ENCODE peak calls at places on chromosomes 1 and 21, in seven cellular contexts. N, C, Z, G, V, T and E are unnamed samples.
A peak's percentile ranks its signal among the peaks of the same experiment; 100 is the strongest.

GRCh38 chr1:164675342-164675904 is 116.4 kb downstream of the PBX1 start:
- DNase-seq in N (no peak), C (no peak), Z (no peak), G (no peak), V (no peak), T (peak; percentile 17), E (no peak)

GRCh38 chr1:27528701-27529637 is 39.0 kb upstream of the WASF2 start:
- DNase-seq in N (peak; percentile 98), C (peak; percentile 91), Z (peak; percentile 81), G (peak; percentile 79), V (peak; percentile 92), T (peak; percentile 79), E (peak; percentile 67)

GRCh38 chr1:169027607-169028320 is 78.7 kb upstream of the ATP1B1 start:
- DNase-seq in N (peak; percentile 76), C (peak; percentile 20), Z (peak; percentile 16), G (no peak), V (peak; percentile 57), T (no peak), E (no peak)

GRCh38 chr1:155834296-155834926 is 22.6 kb downstream of the GON4L start:
- DNase-seq in N (no peak), C (no peak), Z (peak; percentile 94), G (no peak), V (no peak), T (peak; percentile 70), E (no peak)

GRCh38 chr21:46322351-46323226 is 1.1 kb downstream of the C21orf58 start:
- DNase-seq in N (no peak), C (no peak), Z (peak; percentile 57), G (no peak), V (peak; percentile 18), T (peak; percentile 47), E (no peak)

GRCh38 chr1:29415156-29415830 is 179.0 kb downstream of the PTPRU start:
- DNase-seq in N (no peak), C (no peak), Z (peak; percentile 63), G (no peak), V (no peak), T (no peak), E (no peak)

GRCh38 chr1:10161541-10162290 is 48.7 kb upstream of the KIF1B start:
- DNase-seq in N (no peak), C (peak; percentile 78), Z (no peak), G (no peak), V (no peak), T (no peak), E (no peak)

GRCh38 chr1:109770331-109771095 is 6.8 kb upstream of the EPS8L3 start:
- DNase-seq in N (no peak), C (no peak), Z (no peak), G (no peak), V (peak; percentile 40), T (no peak), E (no peak)

GRCh38 chr1:165481820-165482532 is 37.0 kb upstream of the RXRG start:
- DNase-seq in N (peak; percentile 14), C (peak; percentile 24), Z (peak; percentile 21), G (no peak), V (peak; percentile 41), T (peak; percentile 84), E (no peak)

GRCh38 chr1:15956150-15956549 is 19.8 kb downstream of the ZBTB17 start:
- DNase-seq in N (no peak), C (no peak), Z (no peak), G (no peak), V (no peak), T (peak; percentile 46), E (no peak)

GRCh38 chr1:67682659-67683197 is 2.3 kb upstream of the GADD45A start:
- DNase-seq in N (no peak), C (no peak), Z (no peak), G (no peak), V (no peak), T (peak; percentile 94), E (no peak)

GRCh38 chr1:205488074-205488723 is 16.3 kb upstream of the CDK18 start:
- DNase-seq in N (peak; percentile 52), C (peak; percentile 67), Z (peak; percentile 73), G (no peak), V (peak; percentile 52), T (peak; percentile 59), E (peak; percentile 62)

GRCh38 chr1:42176902-42177519 is 12.5 kb upstream of the GUCA2A start:
- DNase-seq in N (no peak), C (no peak), Z (peak; percentile 65), G (no peak), V (peak; percentile 56), T (peak; percentile 55), E (peak; percentile 55)

DNA sequence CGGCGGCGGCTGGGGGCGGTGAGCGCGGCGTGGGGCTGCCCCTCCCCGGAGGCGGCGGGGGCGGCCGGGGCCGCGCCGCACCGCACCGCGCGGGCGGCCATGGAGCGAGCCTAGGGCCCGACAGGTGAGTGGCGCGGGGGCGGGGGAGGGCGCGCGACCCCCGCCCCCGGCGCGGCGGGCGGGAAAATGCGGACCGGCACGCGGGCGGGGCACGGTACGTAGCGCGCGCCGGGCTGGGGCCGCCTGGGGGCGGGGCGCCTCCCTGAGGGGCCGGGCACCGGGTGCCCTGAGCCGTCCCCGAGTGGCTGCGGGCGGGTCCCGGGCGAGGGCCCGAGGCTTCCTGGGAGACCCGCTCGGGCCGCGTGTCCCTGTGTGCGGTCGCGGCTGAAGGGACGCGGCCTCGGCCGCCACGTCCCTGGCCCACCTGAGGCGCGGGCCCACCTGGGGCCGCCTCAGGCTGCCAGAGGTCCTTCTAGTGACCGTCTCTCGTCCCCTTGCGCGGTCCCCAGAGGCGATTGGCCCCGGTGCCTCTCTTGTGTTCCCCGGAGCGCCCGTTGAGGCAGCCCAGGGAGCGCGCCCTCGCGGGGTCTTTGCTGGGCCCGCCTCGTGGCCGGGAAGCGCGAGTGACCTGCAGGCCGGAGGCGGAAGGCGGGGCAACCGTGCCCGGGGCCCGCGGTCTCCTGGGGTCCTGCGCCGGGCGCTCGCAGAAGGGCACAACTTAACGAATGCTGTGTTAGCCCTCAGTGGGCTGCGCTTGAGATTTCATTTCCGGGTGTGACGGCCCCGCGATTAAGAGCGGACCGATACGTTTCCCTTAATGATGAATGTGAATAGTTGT is 500 bp downstream of the FAM20B start:
- DNase-seq in N (peak; percentile 50), C (peak; percentile 80), Z (peak; percentile 85), G (peak; percentile 26), V (peak; percentile 74), T (no peak), E (peak; percentile 63)
- TF ChIP-seq POLR2A in N (no peak), C (peak; percentile 72), Z (peak; percentile 75), G (peak; percentile 8), V (no peak), T (peak; percentile 55), E (peak; percentile 63)

DNA sequence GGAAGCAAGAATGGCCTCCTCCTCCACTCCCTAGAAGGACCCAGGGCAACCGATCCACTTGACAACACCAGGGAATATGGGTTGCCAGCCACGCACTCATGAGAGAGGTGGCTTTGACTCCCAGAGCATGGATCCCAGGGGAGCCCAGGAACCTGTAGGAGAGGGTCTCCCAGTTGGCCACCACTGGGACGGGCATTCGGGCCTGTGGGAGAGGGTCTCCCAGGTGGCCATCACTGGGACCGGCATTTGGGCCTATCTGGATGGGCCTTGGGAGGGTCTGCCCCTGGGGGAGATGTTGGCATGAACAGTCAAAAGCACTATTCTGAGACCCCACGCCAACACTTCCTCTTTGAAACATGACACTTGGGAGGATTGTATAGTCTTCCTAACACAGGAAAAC is 565 bp downstream of the TFF1 start:
- DNase-seq in N (no peak), C (no peak), Z (no peak), G (no peak), V (no peak), T (no peak), E (no peak)
- H3K4me1 ChIP-seq in N (no peaks in the 10 kb centered on the region), C (no peaks in the 10 kb centered on the region), Z (peaks cover 15% of the 10 kb centered on the region), G (no peaks in the 10 kb centered on the region), V (no peaks in the 10 kb centered on the region), T (no peaks in the 10 kb centered on the region), E (no peaks in the 10 kb centered on the region)

DNA sequence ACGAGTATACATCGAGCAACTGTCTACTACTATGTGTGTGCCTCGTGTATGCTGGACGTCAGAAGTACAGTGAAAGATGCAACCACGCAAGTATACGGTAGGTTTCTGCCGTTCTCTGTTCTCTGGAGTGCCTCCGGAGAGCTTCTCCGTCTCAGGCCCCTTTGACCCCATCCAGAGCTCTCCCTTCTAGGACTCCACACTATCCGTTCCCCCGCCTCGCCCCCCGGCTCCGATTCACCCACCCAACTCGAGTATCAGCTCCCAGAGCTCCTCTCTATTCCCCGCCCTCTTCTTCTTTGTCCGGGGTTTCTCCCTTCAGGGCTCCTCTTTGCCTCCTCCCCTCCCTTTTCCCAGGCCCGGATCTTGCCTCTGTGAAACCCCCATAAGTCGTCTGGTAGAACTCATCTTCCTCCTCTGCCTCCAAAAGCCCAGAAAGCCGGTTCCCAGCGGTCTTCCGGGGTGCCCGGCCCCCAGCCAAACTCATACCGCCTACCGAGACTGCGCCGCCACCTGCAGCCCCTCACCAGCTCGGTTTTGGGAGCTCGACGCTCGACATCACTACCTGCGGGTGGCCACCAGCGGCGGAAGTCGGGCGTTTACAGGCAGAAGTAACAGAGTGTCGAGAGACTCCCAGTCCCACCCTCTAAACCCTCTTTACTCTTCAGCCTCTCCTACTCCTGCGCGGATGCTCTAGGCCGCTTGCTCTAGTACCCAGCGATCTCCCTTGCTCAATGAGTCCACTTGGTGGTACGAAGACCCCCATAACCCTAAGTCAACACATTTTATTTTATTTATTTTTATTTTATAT is at the start of gene VPS72:
- DNase-seq in N (peak; percentile 74), C (peak; percentile 82), Z (peak; percentile 95), G (peak; percentile 70), V (peak; percentile 95), T (peak; percentile 88), E (peak; percentile 87)
- TF ChIP-seq POLR2A in N (peak; percentile 43), C (peak; percentile 59), Z (peak; percentile 91), G (no peak), V (no peak), T (peak; percentile 86), E (peak; percentile 64)

GRCh38 chr1:196148367-196148970 is 459.8 kb downstream of the KCNT2 start:
- DNase-seq in N (no peak), C (no peak), Z (peak; percentile 37), G (no peak), V (no peak), T (peak; percentile 57), E (no peak)
- H3K4me1 ChIP-seq in N (no peaks in the 10 kb centered on the region), C (no peaks in the 10 kb centered on the region), Z (no peaks in the 10 kb centered on the region), G (no peaks in the 10 kb centered on the region), V (no peaks in the 10 kb centered on the region), T (no peaks in the 10 kb centered on the region), E (no peaks in the 10 kb centered on the region)

DNA sequence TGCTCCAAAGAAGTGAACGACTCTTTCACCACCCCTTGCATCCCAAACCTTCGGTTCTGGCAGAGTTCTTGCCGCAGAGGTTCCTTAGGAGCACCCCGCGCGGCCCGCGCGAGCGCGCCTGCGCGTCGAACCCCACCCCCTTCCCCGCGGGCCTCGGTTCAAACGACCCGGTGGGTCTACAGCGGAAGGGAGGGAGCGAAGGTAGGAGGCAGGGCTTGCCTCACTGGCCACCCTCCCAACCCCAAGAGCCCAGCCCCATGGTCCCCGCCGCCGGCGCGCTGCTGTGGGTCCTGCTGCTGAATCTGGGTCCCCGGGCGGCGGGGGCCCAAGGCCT is at the start of gene C1orf56:
- DNase-seq in N (peak; percentile 83), C (peak; percentile 79), Z (peak; percentile 68), G (peak; percentile 42), V (peak; percentile 86), T (peak; percentile 60), E (peak; percentile 59)
- TF ChIP-seq POLR2A in N (peak; percentile 67), C (peak; percentile 74), Z (no peak), G (peak; percentile 51), V (peak; percentile 51), T (peak; percentile 8), E (peak; percentile 72)